ENCODE peak calls at places on chromosomes 5 and 9, in six cellular contexts. S is AG09319, B is GM23338, D is heart right ventricle, T is brain microvascular endothelial cell, M is Caco-2. A is an unnamed sample.
A peak's percentile ranks its signal among the peaks of the same experiment; 100 is the strongest.

GRCh38 chr5:65721050-65721774 is 697 bp downstream of the SGTB start:
- DNase-seq in B (peak; percentile 62), M (peak; percentile 38), S (no peak), T (peak; percentile 73), D (peak; percentile 64), A (peak; percentile 22)

GRCh38 chr5:81657386-81657785 is 93.5 kb downstream of the SSBP2 start:
- DNase-seq in M (no peak), S (no peak), D (no peak), T (no peak), B (no peak), A (peak; percentile 83)

GRCh38 chr5:39716532-39716971 is 291.8 kb upstream of the DAB2 start:
- DNase-seq in T (peak; percentile 69), D (no peak), S (peak; percentile 3), M (peak; percentile 65), B (peak; percentile 81), A (peak; percentile 58)

GRCh38 chr5:125180222-125180621 is 433.8 kb upstream of the ZNF608 start:
- DNase-seq in S (no peak), D (no peak), M (no peak), T (peak; percentile 16), B (no peak), A (no peak)

GRCh38 chr5:116738270-116738947 is 163.8 kb upstream of the SEMA6A start:
- DNase-seq in M (no peak), T (no peak), B (peak; percentile 20), S (no peak), D (peak; percentile 20), A (no peak)

GRCh38 chr9:100670719-100671118 is 92.8 kb downstream of the CAVIN4 start:
- DNase-seq in D (no peak), T (no peak), S (no peak), M (no peak), B (peak; percentile 44), A (no peak)

GRCh38 chr5:177490311-177490991 is 7.0 kb downstream of the PDLIM7 start:
- DNase-seq in D (no peak), M (no peak), B (no peak), T (no peak), S (no peak), A (no peak)

GRCh38 chr5:134477462-134478245 is 47.8 kb upstream of the JADE2 start:
- DNase-seq in M (peak; percentile 14), B (no peak), D (no peak), S (no peak), T (peak; percentile 32), A (peak; percentile 34)

GRCh38 chr9:78863531-78863930 is 566.6 kb downstream of the PSAT1 start:
- DNase-seq in S (no peak), M (no peak), D (no peak), T (no peak), B (no peak), A (no peak)

GRCh38 chr5:113268232-113268631 is 166.6 kb downstream of the TSSK1B start:
- DNase-seq in D (no peak), S (no peak), T (no peak), M (no peak), B (no peak), A (no peak)

GRCh38 chr5:173010021-173010420 is 26.4 kb downstream of the ATP6V0E1 start:
- DNase-seq in B (no peak), S (peak; percentile 23), T (peak; percentile 24), M (no peak), D (no peak), A (no peak)

GRCh38 chr9:98678244-98678842 is 30.4 kb downstream of the GABBR2 start:
- DNase-seq in D (no peak), T (no peak), S (no peak), B (peak; percentile 82), M (no peak), A (peak; percentile 35)

GRCh38 chr9:85527331-85528015 is 214.3 kb downstream of the AGTPBP1 start:
- DNase-seq in S (no peak), T (no peak), B (no peak), M (no peak), D (no peak), A (no peak)

GRCh38 chr5:67494186-67494842 is 297.7 kb upstream of the CD180 start:
- DNase-seq in M (no peak), T (no peak), S (no peak), B (no peak), D (no peak), A (no peak)

GRCh38 chr5:138336952-138337684 is 948 bp upstream of the FAM53C start:
- DNase-seq in M (no peak), S (peak; percentile 48), D (no peak), T (peak; percentile 75), B (peak; percentile 90), A (peak; percentile 80)

GRCh38 chr5:56840597-56840996 is 25.2 kb downstream of the MAP3K1 start:
- DNase-seq in T (no peak), M (no peak), B (no peak), D (no peak), S (no peak), A (no peak)

GRCh38 chr5:171927345-171927941 is 79.0 kb downstream of the FBXW11 start:
- DNase-seq in B (no peak), D (no peak), S (no peak), M (no peak), T (no peak), A (no peak)

GRCh38 chr9:79477955-79478751 is 93.6 kb upstream of the TLE4 start:
- DNase-seq in M (peak; percentile 1), T (peak; percentile 47), D (no peak), B (peak; percentile 82), S (no peak), A (no peak)

GRCh38 chr5:10423009-10423408 is 18.7 kb upstream of the ROPN1L start:
- DNase-seq in T (no peak), S (no peak), M (no peak), B (peak; percentile 18), D (no peak), A (no peak)

GRCh38 chr5:10427201-10427600 is 14.5 kb upstream of the ROPN1L start:
- DNase-seq in S (no peak), D (no peak), M (no peak), T (no peak), B (no peak), A (no peak)

GRCh38 chr5:10421841-10422691 is 19.6 kb upstream of the ROPN1L start:
- DNase-seq in D (no peak), T (no peak), S (no peak), B (no peak), M (no peak), A (no peak)

GRCh38 chr5:10420926-10421325 is 20.8 kb upstream of the ROPN1L start:
- DNase-seq in D (no peak), T (no peak), S (peak; percentile 4), B (no peak), M (no peak), A (no peak)

DNA sequence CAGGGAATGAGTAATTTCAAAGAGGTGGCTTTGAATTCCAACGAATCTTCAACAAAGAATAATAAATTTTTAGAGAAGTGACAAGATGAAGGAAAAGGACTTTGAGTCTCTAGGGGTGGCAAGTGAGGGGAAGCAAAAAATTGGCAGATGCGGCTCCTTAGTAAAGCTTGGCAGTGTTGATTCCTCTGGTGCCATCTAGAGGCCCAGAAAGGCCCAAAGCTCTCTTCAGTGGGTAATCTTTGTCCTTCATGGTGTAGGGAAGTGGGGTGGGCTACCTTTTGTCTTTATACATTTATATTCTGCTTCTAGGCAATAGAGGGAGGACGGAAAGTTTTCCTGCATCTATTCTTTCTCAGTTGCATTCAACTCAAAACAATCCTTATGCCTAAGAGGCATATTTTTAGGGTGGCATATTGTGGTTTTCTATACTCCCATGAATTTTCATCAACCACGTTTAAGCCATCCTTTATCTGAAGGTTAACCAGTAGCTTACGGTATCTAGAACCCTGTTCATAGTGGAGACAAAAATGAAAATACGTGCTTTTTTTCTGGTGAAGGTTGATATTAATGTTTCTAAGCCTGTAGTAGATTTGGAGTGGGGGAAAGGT is 17.5 kb upstream of the ROPN1L start:
- DNase-seq in M (peak; percentile 25), B (peak; percentile 79), T (peak; percentile 27), D (no peak), S (no peak), A (peak; percentile 12)
- TF ChIP-seq CTCF in M (peak; percentile 54), B (peak; percentile 76), T (peak; percentile 77), D (peak; percentile 47), S (peak; percentile 58), A (no peak)

DNA sequence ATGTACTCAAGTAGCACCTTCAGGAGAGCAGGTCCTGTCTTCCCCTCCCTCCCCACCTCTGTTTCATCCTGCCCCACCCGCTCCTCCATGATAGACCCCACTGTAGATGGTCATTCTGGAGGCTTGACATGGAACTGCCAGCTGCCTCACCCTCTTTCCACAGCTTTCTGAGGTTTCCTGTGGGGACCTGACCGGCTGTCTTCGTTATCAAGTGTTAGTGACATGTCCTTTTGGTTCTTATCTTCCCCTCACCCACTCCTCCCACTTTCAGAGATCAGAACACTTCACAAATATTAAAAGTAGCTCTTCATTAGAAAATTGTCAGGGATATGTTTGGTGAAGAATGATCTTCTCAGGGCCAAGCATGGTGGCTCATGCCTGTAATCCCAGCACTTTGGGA is 52.7 kb downstream of the MEGF10 start:
- DNase-seq in D (no peak), T (no peak), B (no peak), S (no peak), M (no peak), A (no peak)
- TF ChIP-seq CTCF in D (no peak), T (no peak), B (no peak), S (no peak), M (no peak), A (no peak)

GRCh38 chr9:131094015-131094414 is 2.3 kb upstream of the AIF1L start:
- DNase-seq in S (no peak), M (no peak), D (no peak), B (no peak), T (no peak), A (no peak)

GRCh38 chr9:131097259-131097947 is 1.1 kb downstream of the AIF1L start:
- DNase-seq in T (no peak), M (no peak), S (no peak), D (no peak), B (no peak), A (no peak)

GRCh38 chr9:131094622-131095021 is 1.7 kb upstream of the AIF1L start:
- DNase-seq in T (peak; percentile 33), S (peak; percentile 16), B (no peak), D (peak; percentile 63), M (no peak), A (no peak)

GRCh38 chr9:131096490-131097258 is at the start of gene AIF1L:
- DNase-seq in D (peak; percentile 38), B (peak; percentile 96), T (no peak), S (no peak), M (peak; percentile 81), A (peak; percentile 61)

GRCh38 chr9:131095666-131096489 is 453 bp upstream of the AIF1L start:
- DNase-seq in B (peak; percentile 94), M (peak; percentile 75), S (no peak), D (peak; percentile 60), T (no peak), A (peak; percentile 46)
- TF ChIP-seq CTCF in B (peak; percentile 24), M (peak; percentile 41), S (peak; percentile 1), D (no peak), T (peak; percentile 27), A (no peak)

DNA sequence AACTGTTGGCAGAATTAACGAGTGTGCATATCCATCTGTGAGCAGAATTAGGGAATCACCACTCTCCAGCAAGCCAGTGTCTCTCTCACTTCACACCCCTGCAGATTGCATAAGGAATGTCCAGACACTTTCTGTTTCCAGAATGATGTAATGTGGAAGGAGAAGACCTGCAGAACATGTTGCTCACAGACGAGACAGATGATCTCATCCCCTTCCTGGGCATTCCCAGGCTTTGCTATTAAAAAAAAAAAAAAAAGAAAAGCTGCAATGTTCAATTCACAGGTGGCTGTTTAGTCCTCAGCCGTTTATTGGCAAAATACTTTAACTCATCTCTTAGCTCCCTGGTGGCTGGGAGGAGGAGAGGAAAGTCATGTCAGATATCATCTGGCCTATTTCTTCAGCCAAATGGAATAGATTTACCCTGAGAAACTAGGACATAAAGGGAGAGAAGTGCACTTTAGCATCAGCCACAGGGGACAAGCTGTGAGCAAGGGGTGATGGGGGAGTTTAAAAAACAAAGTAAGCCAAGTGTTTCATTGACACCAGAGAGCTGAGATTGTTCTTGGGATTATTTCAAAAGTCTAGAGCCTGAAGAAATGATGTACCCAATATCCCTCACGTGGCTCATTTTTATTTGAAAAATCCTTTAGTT is 95.9 kb upstream of the TNC start:
- DNase-seq in D (no peak), S (no peak), M (peak; percentile 29), T (peak; percentile 89), B (no peak), A (peak; percentile 3)
- TF ChIP-seq CTCF in D (no peak), S (no peak), M (no peak), T (no peak), B (no peak), A (no peak)

A was measured in Calu3.